ENCODE peak calls at places on chromosomes 1 and 21, in seven cellular contexts. J is sigmoid colon, A is prostate gland, N is stomach, O is breast epithelium, T is esophagus muscularis mucosa, L is upper lobe of left lung. K is an unnamed sample.

GRCh38 chr1:63042278-63042677 is 258.3 kb downstream of the ATG4C start:
- DNase-seq in N (no peak), T (no peak), L (no peak), O (no peak), A (no peak), J (no peak), K (no peak)

GRCh38 chr1:90175490-90176157 is 180.7 kb downstream of the ZNF326 start:
- DNase-seq in J (no peak), L (no peak), N (no peak), O (no peak), A (no peak), T (no peak), K (no peak)

GRCh38 chr21:28624626-28625025 is 368.1 kb downstream of the LTN1 start:
- DNase-seq in N (peak; percentile 33), L (no peak), A (no peak), T (no peak), O (no peak), J (no peak), K (no peak)

GRCh38 chr1:1144843-1145546 is 28.7 kb upstream of the TTLL10 start:
- DNase-seq in L (peak; percentile 68), J (no peak), T (no peak), A (no peak), O (no peak), N (no peak), K (peak; percentile 79)

GRCh38 chr1:183417691-183418491 is at the start of gene NMNAT2:
- DNase-seq in A (no peak), J (peak; percentile 68), L (peak; percentile 66), O (no peak), N (no peak), T (no peak), K (no peak)

GRCh38 chr21:34282223-34282622 is 81.6 kb upstream of the KCNE2 start:
- DNase-seq in O (no peak), T (no peak), J (no peak), L (no peak), A (no peak), N (no peak), K (no peak)

GRCh38 chr1:93717639-93718038 is 36.0 kb upstream of the BCAR3 start:
- DNase-seq in L (no peak), O (no peak), T (no peak), N (no peak), J (no peak), A (no peak), K (no peak)

GRCh38 chr1:162756523-162756922 is 34.0 kb upstream of the HSD17B7 start:
- DNase-seq in J (no peak), O (no peak), L (no peak), T (no peak), A (no peak), N (no peak), K (no peak)

GRCh38 chr1:33032126-33032869 is 4.4 kb downstream of the AK2 start:
- DNase-seq in O (no peak), N (no peak), T (no peak), L (no peak), J (no peak), A (no peak), K (no peak)

GRCh38 chr1:109274533-109275476 is 8.1 kb downstream of the PSRC1 start:
- DNase-seq in L (peak; percentile 90), N (peak; percentile 74), J (peak; percentile 87), T (no peak), A (peak; percentile 90), O (peak; percentile 91), K (peak; percentile 64)
- TF ChIP-seq POLR2AphosphoS5 in L (no peak), N (no peak), J (peak; percentile 16), T (no peak), A (peak; percentile 88), O (peak; percentile 60), K (no peak)

GRCh38 chr1:158016651-158017335 is 23.3 kb downstream of the KIRREL1 start:
- DNase-seq in A (no peak), O (no peak), N (no peak), J (no peak), L (no peak), T (no peak), K (no peak)
- H3K4me1 ChIP-seq in A (peaks cover 6% of the 10 kb centered on the region), O (peaks cover 29% of the 10 kb centered on the region), N (peaks cover 79% of the 10 kb centered on the region), J (peaks cover 100% of the 10 kb centered on the region), L (peaks cover 48% of the 10 kb centered on the region), T (peaks cover 71% of the 10 kb centered on the region), K (peaks cover 33% of the 10 kb centered on the region)

GRCh38 chr21:45208627-45208951 is 79.1 kb downstream of the POFUT2 start:
- DNase-seq in T (no peak), L (no peak), O (no peak), A (no peak), J (no peak), N (no peak), K (no peak)
- TF ChIP-seq POLR2AphosphoS5 in T (no peak), L (no peak), O (no peak), A (no peak), J (no peak), N (no peak), K (no peak)

GRCh38 chr1:219573960-219574359 is 38.9 kb downstream of the ZC3H11B start:
- DNase-seq in J (no peak), L (no peak), T (no peak), A (no peak), O (no peak), N (no peak), K (no peak)
- H3K4me1 ChIP-seq in J (no peaks in the 10 kb centered on the region), L (no peaks in the 10 kb centered on the region), T (no peaks in the 10 kb centered on the region), A (no peaks in the 10 kb centered on the region), O (no peaks in the 10 kb centered on the region), N (no peaks in the 10 kb centered on the region), K (no peaks in the 10 kb centered on the region)

GRCh38 chr1:114671011-114671938 is 1.4 kb upstream of the DENND2C start:
- DNase-seq in N (no peak), A (no peak), J (no peak), L (no peak), O (no peak), T (no peak), K (no peak)

GRCh38 chr1:114668373-114668772 is 1.5 kb downstream of the DENND2C start:
- DNase-seq in N (no peak), A (no peak), J (no peak), L (no peak), T (no peak), O (no peak), K (no peak)

GRCh38 chr1:114668784-114669561 is 876 bp downstream of the DENND2C start:
- DNase-seq in T (no peak), J (no peak), O (no peak), A (no peak), N (no peak), L (no peak), K (no peak)

GRCh38 chr1:114670083-114671010 is 498 bp upstream of the DENND2C start:
- DNase-seq in O (peak; percentile 92), A (peak; percentile 95), L (peak; percentile 97), N (peak; percentile 95), J (peak; percentile 95), T (peak; percentile 98), K (peak; percentile 96)

GRCh38 chr1:114669562-114670082 is at the start of gene DENND2C:
- DNase-seq in A (no peak), O (no peak), J (no peak), T (no peak), L (no peak), N (no peak), K (no peak)
- TF ChIP-seq POLR2AphosphoS5 in A (no peak), O (no peak), J (peak; percentile 46), T (no peak), L (no peak), N (no peak), K (no peak)

GRCh38 chr1:27585684-27586083 is 18.3 kb downstream of the AHDC1 start:
- DNase-seq in T (no peak), N (no peak), O (no peak), A (no peak), J (no peak), L (no peak), K (no peak)
- H3K4me1 ChIP-seq in T (peaks cover 74% of the 10 kb centered on the region), N (peaks cover 87% of the 10 kb centered on the region), O (peaks cover 11% of the 10 kb centered on the region), A (peaks cover 10% of the 10 kb centered on the region), J (peaks cover 58% of the 10 kb centered on the region), L (peaks cover 23% of the 10 kb centered on the region), K (peaks cover 13% of the 10 kb centered on the region)

DNA sequence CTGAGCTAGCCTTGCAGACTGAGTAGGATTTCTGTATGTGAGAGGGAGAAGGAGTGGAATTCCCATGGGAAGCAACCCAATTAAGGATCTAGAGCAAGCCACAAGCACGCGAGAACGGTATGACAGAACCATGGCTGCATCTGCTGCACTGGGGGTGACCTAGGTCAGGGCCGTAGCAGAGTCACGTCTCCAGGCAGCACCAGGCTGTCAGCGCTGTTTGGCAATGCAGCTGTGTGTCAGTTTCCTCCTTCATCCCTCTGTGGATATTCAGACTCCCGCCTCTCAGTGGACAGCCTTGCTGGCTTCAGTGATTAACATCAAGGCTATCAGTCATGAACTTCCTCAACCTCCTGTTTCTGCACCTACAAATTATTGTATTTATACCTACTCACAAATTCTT is 118.1 kb upstream of the PPP2R5A start:
- DNase-seq in L (no peak), N (no peak), T (no peak), O (no peak), J (peak; percentile 65), A (no peak), K (no peak)
- TF ChIP-seq POLR2AphosphoS5 in L (no peak), N (no peak), T (no peak), O (no peak), J (no peak), A (no peak), K (no peak)